ENCODE peak calls at places on chromosomes 6 and 20, in eight cellular contexts. S, V, H, I, K, G, C and P are unnamed samples.

GRCh38 chr6:24125980-24126379 is at the start of gene NRSN1:
- DNase-seq in K (no peak), V (peak), S (no peak), H (no peak), G (no peak), I (peak), C (no peak), P (peak)

GRCh38 chr20:63491078-63491477 is 7.8 kb downstream of the EEF1A2 start:
- DNase-seq in I (no peak), C (no peak), V (no peak), G (no peak), H (no peak), K (no peak), S (no peak), P (no peak)

GRCh38 chr6:80163754-80164187 is 57.3 kb downstream of the BCKDHB start:
- DNase-seq in K (no peak), S (peak), G (no peak), H (peak), I (no peak), C (no peak), V (no peak), P (no peak)

GRCh38 chr6:134026597-134026996 is 25.8 kb downstream of the SLC2A12 start:
- DNase-seq in I (no peak), C (no peak), K (no peak), S (no peak), V (no peak), G (no peak), H (no peak), P (no peak)

GRCh38 chr20:33437141-33437911 is 6.2 kb downstream of the SNTA1 start:
- DNase-seq in V (no peak), H (no peak), K (no peak), G (peak), I (no peak), S (no peak), C (no peak), P (no peak)

GRCh38 chr6:41939848-41940758 is 1.5 kb downstream of the CCND3 start:
- DNase-seq in G (peak), C (no peak), I (no peak), H (no peak), S (no peak), V (peak), K (peak), P (no peak)

GRCh38 chr20:38211200-38212097 is 46.4 kb upstream of the TGM2 start:
- DNase-seq in H (no peak), I (no peak), G (peak), S (no peak), V (no peak), C (no peak), K (no peak), P (no peak)

GRCh38 chr20:63381781-63382431 is 20.8 kb upstream of the CHRNA4 start:
- DNase-seq in K (no peak), I (no peak), H (no peak), V (peak), G (no peak), C (peak), S (no peak), P (no peak)

GRCh38 chr6:84278311-84278710 is 50.9 kb upstream of the CEP162 start:
- DNase-seq in I (no peak), C (no peak), H (no peak), K (no peak), G (no peak), V (no peak), S (no peak), P (no peak)

GRCh38 chr20:62650551-62651284 is 8.4 kb downstream of the SLCO4A1 start:
- DNase-seq in V (no peak), K (no peak), C (no peak), S (no peak), G (no peak), H (no peak), I (no peak), P (no peak)

GRCh38 chr6:14035448-14035847 is 82.1 kb upstream of the CD83 start:
- DNase-seq in H (no peak), C (no peak), G (no peak), S (peak), K (no peak), V (no peak), I (no peak), P (no peak)

GRCh38 chr6:70210462-70210861 is 92.4 kb downstream of the COL9A1 start:
- DNase-seq in G (no peak), S (no peak), C (no peak), H (no peak), K (no peak), I (no peak), V (no peak), P (no peak)

GRCh38 chr6:42870145-42870936 is 9.1 kb upstream of the RPL7L1 start:
- DNase-seq in G (no peak), S (no peak), K (no peak), C (no peak), H (no peak), I (no peak), V (no peak), P (no peak)

GRCh38 chr6:11659757-11660156 is 118.8 kb downstream of the ADTRP start:
- DNase-seq in H (no peak), S (no peak), G (no peak), V (no peak), K (no peak), I (no peak), C (no peak), P (no peak)

GRCh38 chr6:161894436-161894835 is 620.6 kb upstream of the AGPAT4 start:
- DNase-seq in G (no peak), K (no peak), V (no peak), I (no peak), C (no peak), S (no peak), H (no peak), P (no peak)

GRCh38 chr6:53165333-53165732 is 16.7 kb upstream of the GCM1 start:
- DNase-seq in C (no peak), I (no peak), K (no peak), H (no peak), G (no peak), V (no peak), S (no peak), P (no peak)

GRCh38 chr6:52390361-52390727 is 28.4 kb downstream of the PAQR8 start:
- DNase-seq in V (no peak), C (peak), H (peak), G (no peak), K (no peak), I (no peak), S (no peak), P (no peak)

GRCh38 chr20:56780266-56780665 is 151.2 kb downstream of the TFAP2C start:
- DNase-seq in S (no peak), V (no peak), K (no peak), G (no peak), I (no peak), H (no peak), C (no peak), P (no peak)

GRCh38 chr20:55417797-55418196 is 587.5 kb downstream of the CBLN4 start:
- DNase-seq in K (no peak), C (no peak), S (peak), H (no peak), G (no peak), V (no peak), I (no peak), P (no peak)

GRCh38 chr6:163354085-163354484 is 60.4 kb upstream of the QKI start:
- DNase-seq in G (no peak), I (no peak), C (no peak), S (no peak), K (no peak), V (no peak), H (no peak), P (no peak)

GRCh38 chr6:56790424-56790823 is 147.7 kb upstream of the DST start:
- DNase-seq in C (no peak), V (no peak), K (no peak), H (no peak), S (no peak), G (no peak), I (no peak), P (no peak)

GRCh38 chr20:32993484-32994050 is 10.7 kb downstream of the SUN5 start:
- DNase-seq in K (no peak), I (no peak), C (no peak), S (no peak), V (no peak), G (no peak), H (no peak), P (no peak)

GRCh38 chr6:84052204-84052882 is 18.8 kb downstream of the MRAP2 start:
- DNase-seq in G (peak), C (no peak), S (peak), H (no peak), K (no peak), I (peak), V (no peak), P (peak)

GRCh38 chr6:14542670-14543366 is 425.2 kb downstream of the CD83 start:
- DNase-seq in S (peak), C (no peak), I (no peak), G (no peak), H (no peak), K (no peak), V (peak), P (no peak)

GRCh38 chr6:143427109-143427817 is 23.2 kb downstream of the ADAT2 start:
- DNase-seq in H (peak), G (peak), C (peak), V (peak), I (peak), S (peak), K (peak), P (peak)

GRCh38 chr6:93194480-93194879 is 224.9 kb downstream of the EPHA7 start:
- DNase-seq in K (no peak), H (no peak), G (no peak), V (no peak), C (no peak), S (no peak), I (no peak), P (no peak)

GRCh38 chr6:15249371-15250019 is 3.6 kb downstream of the JARID2 start:
- DNase-seq in G (no peak), V (no peak), S (no peak), H (no peak), I (peak), C (no peak), K (no peak), P (no peak)

GRCh38 chr6:29865648-29866047 is 38.0 kb downstream of the HLA-G start:
- DNase-seq in C (no peak), G (no peak), S (no peak), I (no peak), H (no peak), V (no peak), K (no peak), P (no peak)